ENCODE peak calls at places on chromosomes 12 and 14, in eight cellular contexts. Z, L, B, Y, U, O, H and D are unnamed samples.

GRCh38 chr12:115135800-115136211 is 451.8 kb upstream of the TBX3 start:
- DNase-seq in Z (no peak), L (no peak), B (peak), Y (peak), U (peak), O (no peak), H (no peak), D (no peak)

GRCh38 chr12:121989266-121989950 is 32.3 kb upstream of the BCL7A start:
- DNase-seq in Z (no peak), L (no peak), B (no peak), Y (no peak), U (no peak), O (no peak), H (no peak), D (no peak)

GRCh38 chr12:55051197-55051920 is 31.6 kb downstream of the NEUROD4 start:
- DNase-seq in Z (no peak), L (no peak), B (no peak), Y (no peak), U (no peak), O (no peak), H (no peak), D (no peak)

GRCh38 chr14:94288610-94289465 is 4.2 kb downstream of the SERPINA10 start:
- DNase-seq in Z (no peak), L (no peak), B (no peak), Y (no peak), U (no peak), O (no peak), H (no peak), D (no peak)

GRCh38 chr12:6549379-6550151 is 6.3 kb downstream of the IFFO1 start:
- DNase-seq in Z (no peak), L (no peak), B (no peak), Y (no peak), U (no peak), O (no peak), H (no peak), D (no peak)

GRCh38 chr14:23167006-23167847 is 16.2 kb downstream of the SLC7A8 start:
- DNase-seq in Z (peak), L (no peak), B (peak), Y (no peak), U (no peak), O (no peak), H (no peak), D (no peak)

GRCh38 chr14:65371784-65372183 is 40.7 kb upstream of the FUT8 start:
- DNase-seq in Z (no peak), L (no peak), B (no peak), Y (no peak), U (no peak), O (no peak), H (no peak), D (no peak)

GRCh38 chr14:37563189-37563588 is 31.9 kb downstream of the FOXA1 start:
- DNase-seq in Z (no peak), L (no peak), B (no peak), Y (no peak), U (no peak), O (no peak), H (no peak), D (no peak)

GRCh38 chr12:7989827-7990491 is 42.6 kb upstream of the FOXJ2 start:
- DNase-seq in Z (peak), L (peak), B (no peak), Y (peak), U (no peak), O (peak), H (no peak), D (peak)

GRCh38 chr14:93916476-93916875 is 10.7 kb upstream of the FAM181A start:
- DNase-seq in Z (no peak), L (no peak), B (no peak), Y (no peak), U (no peak), O (no peak), H (no peak), D (no peak)

GRCh38 chr14:94163806-94164205 is 10.3 kb upstream of the PPP4R4 start:
- DNase-seq in Z (no peak), L (no peak), B (no peak), Y (no peak), U (no peak), O (no peak), H (no peak), D (no peak)

GRCh38 chr12:12999276-12999958 is 648 bp downstream of the HEBP1 start:
- DNase-seq in Z (no peak), L (no peak), B (peak), Y (no peak), U (no peak), O (no peak), H (peak), D (peak)

GRCh38 chr14:69493038-69493437 is 8.5 kb downstream of the PLEKHD1 start:
- DNase-seq in Z (no peak), L (no peak), B (no peak), Y (no peak), U (no peak), O (no peak), H (no peak), D (no peak)

GRCh38 chr12:68007466-68007865 is 18.2 kb downstream of the IFNG-AS1 start:
- DNase-seq in Z (no peak), L (no peak), B (no peak), Y (no peak), U (no peak), O (no peak), H (no peak), D (no peak)

GRCh38 chr12:118418385-118419057 is 42.2 kb downstream of the SUDS3 start:
- DNase-seq in Z (no peak), L (no peak), B (no peak), Y (no peak), U (no peak), O (no peak), H (no peak), D (no peak)
- TF ChIP-seq POLR2A in Z (no peak), L (no peak), B (no peak), Y (no peak), U (no peak), O (no peak), H (no peak), D (no peak)

GRCh38 chr12:72139411-72139810 is 132.8 kb upstream of the TRHDE start:
- DNase-seq in Z (no peak), L (no peak), B (no peak), Y (no peak), U (no peak), O (no peak), H (no peak), D (no peak)
- H3K27ac ChIP-seq in Z (no peak), L (no peak), B (no peak), Y (no peak), U (no peak), O (no peak), H (no peak), D (no peak)

GRCh38 chr12:116954700-116955381 is 44.1 kb downstream of the FBXW8 start:
- DNase-seq in Z (peak), L (peak), B (peak), Y (peak), U (no peak), O (no peak), H (no peak), D (no peak)
- TF ChIP-seq POLR2A in Z (no peak), L (no peak), B (no peak), Y (no peak), U (no peak), O (no peak), H (no peak), D (no peak)

GRCh38 chr14:101584049-101584859 is 23.0 kb downstream of the DIO3 start:
- DNase-seq in Z (no peak), L (no peak), B (no peak), Y (no peak), U (peak), O (no peak), H (no peak), D (no peak)
- H3K27ac ChIP-seq in Z (no peak), L (no peak), B (no peak), Y (no peak), U (peak), O (no peak), H (no peak), D (no peak)

GRCh38 chr14:91866511-91867295 is 633 bp downstream of the TC2N start:
- DNase-seq in Z (no peak), L (no peak), B (no peak), Y (no peak), U (no peak), O (no peak), H (no peak), D (no peak)

GRCh38 chr14:91869556-91869955 is 2.2 kb upstream of the TC2N start:
- DNase-seq in Z (no peak), L (no peak), B (no peak), Y (no peak), U (no peak), O (no peak), H (no peak), D (no peak)

GRCh38 chr14:91870001-91870400 is 2.7 kb upstream of the TC2N start:
- DNase-seq in Z (peak), L (no peak), B (no peak), Y (no peak), U (no peak), O (no peak), H (no peak), D (no peak)

GRCh38 chr14:91866061-91866460 is 1.3 kb downstream of the TC2N start:
- DNase-seq in Z (no peak), L (no peak), B (no peak), Y (no peak), U (no peak), O (no peak), H (no peak), D (no peak)

GRCh38 chr14:91867316-91867988 is at the start of gene TC2N:
- DNase-seq in Z (no peak), L (no peak), B (no peak), Y (no peak), U (no peak), O (no peak), H (no peak), D (peak)
- TF ChIP-seq POLR2A in Z (no peak), L (no peak), B (no peak), Y (no peak), U (no peak), O (no peak), H (no peak), D (peak)

GRCh38 chr14:52051251-52051650 is 17.6 kb downstream of the NID2 start:
- DNase-seq in Z (no peak), L (no peak), B (no peak), Y (no peak), U (no peak), O (no peak), H (no peak), D (no peak)
- H3K27ac ChIP-seq in Z (peak), L (no peak), B (peak), Y (no peak), U (peak), O (peak), H (no peak), D (peak)

DNA sequence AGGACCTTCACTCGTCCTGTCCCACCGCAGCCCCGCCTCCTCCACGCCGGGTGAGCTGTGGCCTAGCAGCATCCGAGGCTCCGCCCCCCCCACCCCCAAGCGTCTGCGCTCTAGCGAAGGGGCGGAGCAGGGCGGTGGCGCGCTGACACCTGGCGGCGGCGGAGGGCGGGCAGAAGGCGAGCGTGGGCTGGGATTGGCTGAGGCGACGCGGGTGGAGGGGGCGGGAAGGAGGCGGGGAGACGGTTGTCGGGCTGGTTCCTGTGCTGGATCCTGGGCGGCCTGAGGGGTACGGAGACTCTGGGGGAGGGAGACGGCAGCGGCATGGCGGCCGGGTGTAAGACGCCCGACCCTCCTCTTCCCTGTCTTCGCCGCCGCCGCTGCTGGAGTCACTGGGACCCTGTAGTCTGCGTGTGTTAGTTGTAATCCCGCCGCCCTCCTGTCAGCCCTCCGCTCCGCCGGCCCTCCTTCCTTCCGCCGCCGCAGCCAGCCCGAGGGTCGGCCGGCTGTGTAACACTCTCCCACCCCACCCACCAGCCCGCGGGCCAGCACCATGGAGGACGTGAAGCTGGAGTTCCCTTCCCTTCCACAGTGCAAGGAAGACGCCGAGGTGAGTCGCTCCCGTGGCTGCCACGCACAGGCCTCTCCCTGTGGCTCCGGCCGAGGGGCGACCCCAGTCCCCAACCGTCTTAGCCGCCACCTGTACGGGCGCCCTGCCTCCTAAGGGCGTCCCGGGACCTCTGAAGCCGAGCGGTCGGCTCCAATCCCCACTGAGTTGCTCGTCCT is at the start of gene STYX:
- DNase-seq in Z (peak), L (peak), B (peak), Y (peak), U (peak), O (peak), H (peak), D (peak)
- TF ChIP-seq POLR2A in Z (peak), L (no peak), B (no peak), Y (peak), U (peak), O (peak), H (peak), D (peak)

DNA sequence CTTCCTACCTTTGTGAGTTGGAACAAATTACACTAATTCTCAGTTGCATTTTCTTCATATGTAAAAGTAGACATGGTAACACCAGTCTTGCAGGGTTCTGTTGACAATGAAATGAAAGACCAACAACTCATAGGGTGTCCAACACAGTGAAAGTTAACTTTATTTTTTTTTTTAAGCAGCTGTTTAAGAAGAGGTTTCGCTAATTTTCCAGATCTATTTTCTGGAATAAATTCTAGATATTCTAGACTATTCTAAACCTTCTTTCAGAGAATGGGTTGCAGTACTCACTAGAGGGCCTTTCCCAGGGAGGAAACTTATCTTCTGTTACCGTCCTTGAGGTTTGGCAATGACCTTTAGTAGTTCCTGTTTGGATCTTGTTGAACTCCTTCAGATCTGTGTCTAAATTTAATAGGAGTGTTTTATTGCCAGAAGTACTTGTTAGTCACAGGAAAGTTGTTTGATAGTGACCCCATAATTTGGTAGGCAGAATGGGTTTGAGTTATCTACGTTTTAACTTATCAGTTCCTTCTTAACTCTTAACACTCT is 2.8 kb upstream of the ART4 start:
- DNase-seq in Z (no peak), L (no peak), B (no peak), Y (no peak), U (no peak), O (no peak), H (no peak), D (no peak)
- H3K27ac ChIP-seq in Z (peak), L (no peak), B (peak), Y (no peak), U (peak), O (peak), H (no peak), D (no peak)

DNA sequence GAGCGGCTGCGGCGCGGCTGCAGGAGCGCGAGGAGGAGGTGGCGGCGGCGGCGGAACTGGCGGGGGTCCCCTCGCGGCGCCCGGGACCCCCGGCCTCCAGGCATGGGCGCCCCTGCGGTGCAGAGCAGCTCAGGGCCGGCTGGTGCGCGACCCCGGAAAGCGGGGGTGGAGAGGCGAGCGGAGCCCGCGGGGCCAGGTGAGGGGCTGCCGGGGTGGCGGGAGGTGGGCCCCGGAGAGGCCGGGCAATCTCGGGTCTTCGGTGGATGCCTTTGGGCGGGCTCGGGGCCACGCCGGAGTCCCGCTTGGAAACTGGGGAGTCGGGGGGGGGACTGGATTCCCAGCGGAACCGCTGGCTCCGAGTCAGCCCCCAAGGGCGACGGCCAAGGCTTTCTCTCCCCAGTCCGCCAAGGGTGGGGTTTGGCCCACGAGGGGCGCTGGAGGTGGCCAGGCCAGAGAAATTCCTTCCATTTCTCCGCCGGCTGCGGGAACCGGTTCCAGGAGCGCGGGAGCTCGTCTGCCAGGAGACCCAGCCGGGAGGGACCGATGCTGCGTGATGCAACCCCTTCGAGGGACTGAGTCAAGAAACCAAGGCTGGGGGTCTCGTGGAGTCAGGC is 13.9 kb upstream of the NR4A1 start:
- DNase-seq in Z (no peak), L (peak), B (peak), Y (peak), U (no peak), O (no peak), H (no peak), D (peak)
- TF ChIP-seq POLR2A in Z (no peak), L (no peak), B (no peak), Y (no peak), U (peak), O (no peak), H (no peak), D (no peak)